ENCODE peak calls at places on chromosomes 2 and 18, in four cellular contexts. M is small intestine, E is GM23248, G is prostate gland. Z is an unnamed sample.

GRCh38 chr18:47587587-47587986 is 336.1 kb upstream of the SKOR2 start:
- DNase-seq in M (no peak), E (no peak), G (peak; percentile 39), Z (no peak)

GRCh38 chr18:48997985-48998831 is 47.4 kb upstream of the SMAD7 start:
- DNase-seq in M (no peak), E (peak; percentile 99), G (no peak), Z (peak; percentile 95)

GRCh38 chr18:51250006-51250405 is 52.5 kb upstream of the MEX3C start:
- DNase-seq in M (no peak), E (no peak), G (no peak), Z (no peak)

GRCh38 chr2:144834954-144835633 is 315.2 kb upstream of the ZEB2 start:
- DNase-seq in M (no peak), E (peak; percentile 79), G (peak; percentile 5), Z (no peak)

GRCh38 chr2:132562245-132562644 is 107.8 kb downstream of the LYPD1 start:
- DNase-seq in M (no peak), E (peak; percentile 50), G (no peak), Z (no peak)

GRCh38 chr2:66030553-66030952 is 404.4 kb upstream of the MEIS1 start:
- DNase-seq in M (no peak), E (peak; percentile 8), G (no peak), Z (peak; percentile 6)

GRCh38 chr2:98869868-98870267 is 66.2 kb downstream of the CRACDL start:
- DNase-seq in M (peak; percentile 97), E (no peak), G (peak; percentile 64), Z (peak; percentile 27)

GRCh38 chr2:134401081-134401497 is 147.2 kb downstream of the MGAT5 start:
- DNase-seq in M (no peak), E (peak; percentile 59), G (no peak), Z (no peak)

GRCh38 chr2:20223345-20224190 is 1.4 kb downstream of the SDC1 start:
- DNase-seq in M (no peak), E (peak; percentile 79), G (no peak), Z (no peak)

GRCh38 chr2:21676676-21677075 is 552.9 kb downstream of the TDRD15 start:
- DNase-seq in M (no peak), E (no peak), G (no peak), Z (peak; percentile 39)

GRCh38 chr2:134220525-134220924 is 33.3 kb upstream of the MGAT5 start:
- DNase-seq in M (no peak), E (no peak), G (no peak), Z (no peak)

GRCh38 chr2:19026156-19026660 is 332.2 kb downstream of the OSR1 start:
- DNase-seq in M (no peak), E (no peak), G (no peak), Z (peak; percentile 60)

GRCh38 chr2:17573085-17573805 is 32.7 kb downstream of the VSNL1 start:
- DNase-seq in M (no peak), E (peak; percentile 75), G (no peak), Z (no peak)

GRCh38 chr2:233449071-233449901 is 95.0 kb downstream of the DGKD start:
- DNase-seq in M (no peak), E (peak; percentile 83), G (peak; percentile 38), Z (peak; percentile 25)

GRCh38 chr2:105375001-105375561 is 23.8 kb downstream of the FHL2 start:
- DNase-seq in M (no peak), E (no peak), G (no peak), Z (no peak)

GRCh38 chr2:131067465-131067864 is 25.8 kb downstream of the FAM168B start:
- DNase-seq in M (no peak), E (no peak), G (no peak), Z (no peak)

GRCh38 chr2:110807520-110807919 is 75.1 kb downstream of the ACOXL start:
- DNase-seq in M (no peak), E (peak; percentile 86), G (no peak), Z (no peak)

GRCh38 chr2:143802871-143803650 is 673.8 kb downstream of the ARHGAP15 start:
- DNase-seq in M (no peak), E (no peak), G (no peak), Z (no peak)

GRCh38 chr2:1940660-1941059 is 196.3 kb upstream of the PXDN start:
- DNase-seq in M (no peak), E (no peak), G (no peak), Z (no peak)

GRCh38 chr2:174977364-174977763 is 27.8 kb downstream of the CHN1 start:
- DNase-seq in M (no peak), E (no peak), G (no peak), Z (no peak)

GRCh38 chr2:72153026-72153791 is 5.5 kb upstream of the CYP26B1 start:
- DNase-seq in M (no peak), E (no peak), G (peak; percentile 2), Z (no peak)

GRCh38 chr18:39550701-39551100 is 1985.1 kb upstream of the CELF4 start:
- DNase-seq in M (no peak), E (no peak), G (no peak), Z (no peak)

GRCh38 chr18:36470896-36471295 is 173.4 kb downstream of the FHOD3 start:
- DNase-seq in M (no peak), E (no peak), G (no peak), Z (no peak)

DNA sequence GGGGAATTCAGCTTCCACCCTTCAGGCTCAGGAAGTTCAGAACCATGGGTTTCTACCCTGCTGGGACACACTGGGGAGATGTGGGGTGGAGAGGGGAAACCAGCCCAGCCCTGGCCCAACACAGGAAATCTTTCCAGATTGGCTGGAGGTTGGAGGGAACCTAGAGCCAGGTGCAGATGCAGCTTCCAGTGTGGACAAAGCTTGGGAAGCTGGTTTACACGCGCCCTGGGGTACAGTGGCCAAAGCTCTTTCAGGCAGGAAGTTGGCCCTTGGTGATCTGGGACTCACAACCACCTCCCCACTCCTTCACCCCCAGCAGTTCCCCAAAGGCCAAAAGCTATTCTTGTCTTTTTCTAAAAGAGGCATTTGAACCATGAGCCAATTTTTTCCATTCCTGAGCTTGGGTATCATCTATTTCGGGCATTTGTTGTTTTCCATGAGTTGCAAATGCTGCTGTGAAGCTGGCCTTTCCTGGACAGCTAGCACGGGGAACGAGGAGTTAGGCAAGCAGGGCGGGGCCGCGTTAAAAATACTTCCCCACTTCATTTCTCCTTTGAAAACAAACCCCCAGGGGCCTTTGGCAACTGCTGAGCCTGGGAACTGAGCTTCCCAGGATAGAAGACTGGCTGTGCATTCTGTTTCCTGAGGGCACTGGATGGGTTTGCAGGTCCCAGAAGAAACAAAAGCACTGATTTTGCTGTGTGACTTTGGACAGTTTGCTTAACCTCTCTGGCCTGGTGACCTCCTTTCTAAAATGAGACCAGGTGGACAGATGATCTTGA is 3.1 kb upstream of the ARID5A start:
- DNase-seq in M (no peak), E (peak; percentile 93), G (peak; percentile 84), Z (no peak)
- H3K4me1 ChIP-seq in M (no peaks in the 10 kb centered on the region), E (peaks cover 37% of the 10 kb centered on the region), G (peaks cover 15% of the 10 kb centered on the region), Z (peaks cover 20% of the 10 kb centered on the region)

GRCh38 chr2:118301248-118301647 is 213.0 kb downstream of the INSIG2 start:
- DNase-seq in M (no peak), E (no peak), G (no peak), Z (no peak)
- H3K4me1 ChIP-seq in M (no peaks in the 10 kb centered on the region), E (peaks cover 10% of the 10 kb centered on the region), G (no peaks in the 10 kb centered on the region), Z (peaks cover 7% of the 10 kb centered on the region)

DNA sequence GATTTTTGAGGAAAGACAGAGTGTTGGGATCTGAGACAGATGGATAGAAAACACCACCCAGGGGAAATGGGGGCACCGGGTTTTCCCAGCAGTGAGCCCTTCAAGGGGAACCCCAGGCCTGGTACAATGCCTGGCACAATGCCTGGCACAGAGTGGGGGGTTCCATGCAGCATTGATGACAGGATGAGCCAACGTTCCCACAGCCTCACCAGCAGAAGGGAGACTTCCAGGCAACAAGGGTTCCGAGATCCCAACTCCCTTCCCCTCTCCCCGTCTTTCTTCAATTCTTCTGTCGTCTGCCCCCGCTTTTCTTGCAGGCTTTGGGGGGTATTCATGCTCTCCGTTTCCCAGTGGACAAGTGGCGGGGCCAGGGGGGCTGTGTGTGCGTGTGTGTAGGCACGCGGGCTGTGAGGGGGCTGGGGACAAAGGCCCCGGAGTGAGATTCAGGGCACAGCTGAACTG is 132.1 kb upstream of the HAAO start:
- DNase-seq in M (no peak), E (no peak), G (no peak), Z (no peak)
- H3K4me1 ChIP-seq in M (peaks cover 20% of the 10 kb centered on the region), E (peaks cover 58% of the 10 kb centered on the region), G (peaks cover 27% of the 10 kb centered on the region), Z (peaks cover 22% of the 10 kb centered on the region)

DNA sequence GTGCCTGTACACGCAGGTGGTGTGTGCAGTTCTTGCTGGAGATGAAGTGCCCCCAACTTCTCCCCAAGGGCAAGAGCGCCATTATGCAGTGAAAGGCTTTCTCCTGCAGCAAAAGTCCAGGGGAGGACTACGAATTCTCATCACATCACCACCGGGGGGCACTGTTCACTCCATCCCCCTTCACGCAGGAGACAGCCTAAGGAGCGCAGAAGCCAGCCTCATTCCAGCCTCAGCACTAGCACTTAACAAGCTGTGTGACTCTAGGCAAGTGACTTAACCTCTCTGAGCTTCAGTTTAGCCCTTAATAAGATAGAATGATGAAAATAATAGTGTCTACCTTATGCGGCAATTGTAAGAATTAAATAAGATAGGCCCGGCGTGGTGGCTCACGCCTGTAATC is 32.3 kb downstream of the DNMT3A start:
- DNase-seq in M (peak; percentile 33), E (peak; percentile 54), G (no peak), Z (no peak)
- H3K4me1 ChIP-seq in M (no peaks in the 10 kb centered on the region), E (no peaks in the 10 kb centered on the region), G (peaks cover 10% of the 10 kb centered on the region), Z (peaks cover 8% of the 10 kb centered on the region)

DNA sequence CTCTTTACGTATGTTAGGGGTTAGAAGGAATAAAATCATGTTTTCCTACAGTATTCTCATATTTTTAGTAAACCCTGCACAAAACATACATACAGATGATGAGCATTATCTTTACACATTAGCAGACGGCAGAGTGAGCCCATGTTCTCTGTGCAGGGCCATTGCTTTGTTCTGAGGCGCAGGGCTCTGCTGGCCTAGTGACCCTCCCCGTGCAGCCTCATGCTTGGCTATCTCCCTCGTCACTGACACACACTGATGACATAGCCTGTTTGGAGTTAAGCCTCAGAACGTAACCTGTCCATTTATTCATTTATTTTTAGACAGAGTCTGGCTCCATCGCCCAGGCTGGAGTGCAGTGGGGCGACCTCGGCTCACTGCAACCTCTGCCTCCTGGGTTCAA is 115.9 kb upstream of the FOSL2 start:
- DNase-seq in M (no peak), E (peak; percentile 34), G (no peak), Z (no peak)
- H3K4me1 ChIP-seq in M (peaks cover 8% of the 10 kb centered on the region), E (peaks cover 31% of the 10 kb centered on the region), G (no peaks in the 10 kb centered on the region), Z (peaks cover 31% of the 10 kb centered on the region)

GRCh38 chr18:74276609-74277008 is 15.2 kb downstream of the CYB5A start:
- DNase-seq in M (no peak), E (no peak), G (no peak), Z (no peak)
- H3K4me1 ChIP-seq in M (peaks cover 12% of the 10 kb centered on the region), E (peaks cover 5% of the 10 kb centered on the region), G (no peaks in the 10 kb centered on the region), Z (peaks cover 6% of the 10 kb centered on the region)

DNA sequence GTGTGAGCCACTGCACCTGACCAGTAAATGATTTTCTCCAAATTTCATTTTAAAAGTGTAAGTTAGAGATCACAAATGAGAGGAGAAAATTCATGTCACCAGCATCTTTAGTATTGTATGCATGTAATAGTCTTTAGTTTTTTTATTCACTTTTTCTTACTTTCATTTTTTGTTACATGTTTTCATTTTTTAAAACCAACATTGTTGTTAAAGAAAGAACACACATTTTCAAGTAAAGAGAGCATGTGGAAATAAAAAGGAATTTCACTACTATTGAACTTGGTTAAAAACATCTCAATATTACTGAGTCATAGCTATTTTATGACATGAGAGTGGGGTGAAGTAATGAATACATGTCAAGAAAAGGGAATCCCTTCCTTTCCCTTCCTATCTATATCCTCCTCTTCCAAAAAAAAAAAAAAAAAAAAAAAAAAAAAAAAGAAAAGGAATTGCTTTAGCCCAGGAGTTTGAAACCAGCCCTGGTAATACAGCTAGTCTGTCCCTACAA is 29.1 kb upstream of the PMAIP1 start:
- DNase-seq in M (no peak), E (peak; percentile 42), G (no peak), Z (no peak)
- H3K4me1 ChIP-seq in M (no peaks in the 10 kb centered on the region), E (peaks cover 15% of the 10 kb centered on the region), G (no peaks in the 10 kb centered on the region), Z (peaks cover 11% of the 10 kb centered on the region)